ENCODE peak calls at places on chromosomes 1 and 21, in eight cellular contexts. G is psoas muscle; K is A673; N is body of pancreas; U is CD8-positive, alpha-beta T cell; Y is neuronal stem cell; D is SJSA1; L is uterus. C is an unnamed sample.

GRCh38 chr1:32972814-32973428 is 8.3 kb upstream of the RNF19B start:
- DNase-seq in G (peak; percentile 62), K (peak; percentile 71), N (peak; percentile 77), U (no peak), Y (peak; percentile 69), D (peak; percentile 32), L (peak; percentile 40), C (peak; percentile 85)

GRCh38 chr1:6273380-6273891 is 12.5 kb upstream of the GPR153 start:
- DNase-seq in G (no peak), K (peak; percentile 85), N (no peak), U (no peak), Y (no peak), D (no peak), L (peak; percentile 67), C (no peak)

GRCh38 chr1:148263128-148263905 is 111.2 kb upstream of the NBPF11 start:
- DNase-seq in G (peak; percentile 67), K (peak; percentile 79), N (peak; percentile 66), U (peak; percentile 24), Y (peak; percentile 58), D (peak; percentile 22), L (peak; percentile 42), C (peak; percentile 79)

GRCh38 chr1:185835191-185835590 is 101.0 kb downstream of the HMCN1 start:
- DNase-seq in G (no peak), K (peak; percentile 76), N (no peak), U (no peak), Y (no peak), D (no peak), L (no peak), C (no peak)

GRCh38 chr1:1782399-1783221 is 4.3 kb upstream of the NADK start:
- DNase-seq in G (peak; percentile 79), K (no peak), N (peak; percentile 79), U (no peak), Y (no peak), D (no peak), L (peak; percentile 47), C (no peak)

GRCh38 chr21:46080171-46081021 is 17.5 kb upstream of the COL6A2 start:
- DNase-seq in G (peak; percentile 66), K (no peak), N (peak; percentile 16), U (no peak), Y (no peak), D (no peak), L (peak; percentile 71), C (no peak)

GRCh38 chr1:229253170-229253974 is 17.5 kb upstream of the RAB4A start:
- DNase-seq in G (no peak), K (no peak), N (no peak), U (no peak), Y (no peak), D (peak; percentile 22), L (no peak), C (no peak)

GRCh38 chr1:235766794-235767285 is 99.9 kb downstream of the LYST start:
- DNase-seq in G (no peak), K (no peak), N (no peak), U (no peak), Y (no peak), D (no peak), L (no peak), C (no peak)

GRCh38 chr1:47689894-47690293 is 252.1 kb downstream of the FOXD2 start:
- DNase-seq in G (no peak), K (no peak), N (no peak), U (no peak), Y (no peak), D (no peak), L (no peak), C (no peak)

GRCh38 chr1:214518387-214518786 is 33.0 kb downstream of the PTPN14 start:
- DNase-seq in G (no peak), K (no peak), N (no peak), U (no peak), Y (no peak), D (no peak), L (no peak), C (no peak)

GRCh38 chr21:37915941-37916794 is at the start of gene KCNJ6:
- DNase-seq in G (no peak), K (peak; percentile 73), N (peak; percentile 24), U (no peak), Y (peak; percentile 77), D (peak; percentile 76), L (no peak), C (peak; percentile 87)

GRCh38 chr1:167064622-167065021 is 25.6 kb downstream of the GPA33 start:
- DNase-seq in G (no peak), K (no peak), N (no peak), U (no peak), Y (no peak), D (no peak), L (no peak), C (no peak)

GRCh38 chr1:53848025-53848424 is 9.9 kb upstream of the NDC1 start:
- DNase-seq in G (no peak), K (no peak), N (no peak), U (no peak), Y (no peak), D (no peak), L (no peak), C (no peak)

GRCh38 chr1:179016694-179017382 is 8.9 kb upstream of the FAM20B start:
- DNase-seq in G (peak; percentile 89), K (peak; percentile 56), N (peak; percentile 75), U (no peak), Y (no peak), D (peak; percentile 82), L (peak; percentile 68), C (no peak)

GRCh38 chr1:46687095-46687659 is 15.5 kb downstream of the TEX38 start:
- DNase-seq in G (peak; percentile 65), K (peak; percentile 74), N (peak; percentile 92), U (no peak), Y (no peak), D (no peak), L (peak; percentile 77), C (no peak)

GRCh38 chr1:43436371-43436770 is 17.4 kb downstream of the HYI start:
- DNase-seq in G (no peak), K (no peak), N (peak; percentile 0), U (no peak), Y (no peak), D (no peak), L (no peak), C (no peak)

GRCh38 chr1:43432907-43433306 is 20.8 kb downstream of the HYI start:
- DNase-seq in G (no peak), K (no peak), N (no peak), U (no peak), Y (no peak), D (no peak), L (no peak), C (no peak)

GRCh38 chr1:43434256-43434655 is 19.5 kb downstream of the HYI start:
- DNase-seq in G (no peak), K (no peak), N (no peak), U (no peak), Y (no peak), D (no peak), L (no peak), C (no peak)

GRCh38 chr1:43437031-43437973 is 16.4 kb downstream of the HYI start:
- DNase-seq in G (no peak), K (no peak), N (peak; percentile 4), U (no peak), Y (no peak), D (no peak), L (peak; percentile 12), C (no peak)

GRCh38 chr1:43435146-43436145 is 18.3 kb downstream of the HYI start:
- DNase-seq in G (peak; percentile 52), K (no peak), N (no peak), U (no peak), Y (no peak), D (no peak), L (peak; percentile 71), C (no peak)
- H3K27ac ChIP-seq in G (peak overlapping the region; percentile 10), K (no peak overlapping the region), N (no peak overlapping the region), U (no peak overlapping the region), Y (no peak overlapping the region), D (no peak overlapping the region), L (peak overlapping the region; percentile 79), C (no peak overlapping the region)

GRCh38 chr1:203307690-203308126 is 2.4 kb downstream of the BTG2 start:
- DNase-seq in G (no peak), K (no peak), N (no peak), U (no peak), Y (no peak), D (no peak), L (no peak), C (no peak)
- H3K27me3 ChIP-seq in G (no peaks in the 10 kb centered on the region), K (no peaks in the 10 kb centered on the region), N (no peaks in the 10 kb centered on the region), U (no peaks in the 10 kb centered on the region), Y (peaks cover 22% of the 10 kb centered on the region), D (no peaks in the 10 kb centered on the region), L (no peaks in the 10 kb centered on the region), C (no peaks in the 10 kb centered on the region)

GRCh38 chr1:201285846-201286245 is 2.5 kb downstream of the PKP1 start:
- DNase-seq in G (no peak), K (no peak), N (no peak), U (no peak), Y (no peak), D (no peak), L (no peak), C (no peak)

GRCh38 chr1:201282931-201283829 is at the start of gene PKP1:
- DNase-seq in G (peak; percentile 64), K (peak; percentile 98), N (peak; percentile 54), U (no peak), Y (no peak), D (no peak), L (no peak), C (no peak)

GRCh38 chr1:201282216-201282615 is 1.1 kb upstream of the PKP1 start:
- DNase-seq in G (no peak), K (no peak), N (no peak), U (no peak), Y (no peak), D (no peak), L (no peak), C (no peak)

GRCh38 chr1:201284636-201285035 is 1.3 kb downstream of the PKP1 start:
- DNase-seq in G (no peak), K (no peak), N (no peak), U (no peak), Y (no peak), D (no peak), L (no peak), C (no peak)

DNA sequence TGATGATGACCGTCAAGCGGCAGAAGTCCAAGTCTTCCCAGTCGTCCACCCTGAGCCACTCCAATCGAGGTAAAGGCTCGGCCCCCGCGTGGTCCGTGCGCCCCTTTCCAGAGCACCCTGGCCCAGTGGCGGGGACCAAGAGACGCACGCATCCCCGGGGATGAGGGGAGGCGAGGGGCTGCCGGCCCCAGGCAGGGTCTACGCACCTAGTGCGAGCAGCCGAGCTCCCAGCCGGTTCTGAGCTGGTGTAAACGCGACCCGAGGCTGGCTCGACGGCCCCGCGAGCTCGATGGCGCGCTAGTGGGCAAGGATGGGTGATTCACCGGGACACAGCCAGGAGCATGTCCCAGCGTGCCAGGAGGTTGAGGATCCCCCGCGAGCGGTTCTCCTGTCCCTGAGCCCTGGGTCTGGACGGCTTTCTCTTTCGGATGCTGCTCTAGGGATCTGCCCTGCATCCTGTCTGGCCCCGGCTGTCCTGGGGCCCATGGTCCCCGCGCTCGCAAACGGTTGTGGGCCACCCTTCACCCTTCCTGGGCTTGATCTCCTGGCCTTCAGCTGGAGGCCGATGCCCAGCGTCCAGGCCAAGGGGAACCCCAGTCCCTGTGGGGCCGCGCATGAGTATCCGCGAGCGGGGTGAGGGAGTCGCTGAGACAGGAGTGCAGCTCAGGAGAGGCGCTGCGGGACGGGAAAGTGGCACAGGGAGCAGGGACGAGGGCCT is 689 bp downstream of the PKP1 start:
- DNase-seq in G (no peak), K (no peak), N (no peak), U (no peak), Y (no peak), D (no peak), L (no peak), C (no peak)
- H3K4me3 ChIP-seq in G (peak overlapping the region; percentile 41), K (peak overlapping the region; percentile 94), N (no peak overlapping the region), U (no peak overlapping the region), Y (no peak overlapping the region), D (no peak overlapping the region), L (no peak overlapping the region), C (no peak overlapping the region)

GRCh38 chr1:15682886-15683410 is 1.2 kb upstream of the PLEKHM2 start:
- DNase-seq in G (no peak), K (no peak), N (no peak), U (no peak), Y (no peak), D (no peak), L (no peak), C (no peak)
- H3K27ac ChIP-seq in G (peak overlapping the region; percentile 96), K (peak overlapping the region; percentile 99), N (no peak overlapping the region), U (no peak overlapping the region), Y (no peak overlapping the region), D (no peak overlapping the region), L (no peak overlapping the region), C (peak overlapping the region; percentile 90)